ENCODE peak calls at places on chromosome 1, in eight cellular contexts. E is progenitor cell of endocrine pancreas; L is cerebellum; Z is tibial artery; J is HuH-7.5; R is activated gamma-delta T cell; N is activated T-cell treated with anti-CD3 and anti-CD28 coated beads, Interleukin-2, amount 50 U/mL, for 72 hours; H is fibroblast of lung. K is an unnamed sample.

GRCh38 chr1:30047576-30047975 is 675.8 kb downstream of the MATN1 start:
- DNase-seq in J (no peak), N (no peak), H (no peak), R (no peak), L (no peak), Z (peak; percentile 31), E (no peak), K (no peak)

GRCh38 chr1:29753771-29754607 is 517.7 kb downstream of the PTPRU start:
- DNase-seq in R (no peak), H (no peak), J (no peak), Z (no peak), N (no peak), L (no peak), E (no peak), K (no peak)

GRCh38 chr1:2547210-2548067 is 8.7 kb upstream of the TNFRSF14 start:
- DNase-seq in Z (no peak), E (no peak), L (no peak), R (no peak), J (no peak), N (peak; percentile 78), H (no peak), K (no peak)

GRCh38 chr1:8627728-8628127 is 189.7 kb downstream of the RERE start:
- DNase-seq in R (no peak), N (no peak), L (no peak), H (no peak), E (no peak), J (no peak), Z (no peak), K (no peak)

GRCh38 chr1:4838231-4838630 is 183.8 kb downstream of the AJAP1 start:
- DNase-seq in R (no peak), Z (no peak), E (no peak), N (no peak), H (no peak), L (no peak), J (no peak), K (no peak)

GRCh38 chr1:211323156-211324063 is 3.2 kb upstream of the TRAF5 start:
- DNase-seq in H (peak; percentile 68), N (peak; percentile 68), R (no peak), E (no peak), Z (no peak), J (peak; percentile 72), L (no peak), K (peak; percentile 38)

GRCh38 chr1:56469640-56470371 is 109.6 kb downstream of the PLPP3 start:
- DNase-seq in E (no peak), N (no peak), R (no peak), L (no peak), Z (no peak), H (peak; percentile 64), J (no peak), K (peak; percentile 11)

GRCh38 chr1:171196351-171196750 is 11.3 kb downstream of the FMO2 start:
- DNase-seq in H (no peak), J (no peak), R (no peak), L (no peak), Z (no peak), E (no peak), N (no peak), K (no peak)